ENCODE peak calls at places on chromosomes 11 and 22, in eight cellular contexts. I is pancreas; C is M059J; N is effector memory CD4-positive, alpha-beta T cell; V is Daoy; Q is AG20443; B is activated T-helper 1 cell treated with anti-CD3 and anti-CD28 coated beads, Interleukin-12 subunit alpha, Interleukin-12 subunit beta, Interleukin-2, Interleukin-4 antibody, amounts not matched to agents 30 ng/mL and 10 ng/mL and 1 ng/mL, durations not matched to agents 14 hours and 24 hours and 36 hours; Y is ACHN. F is an unnamed sample.

GRCh38 chr11:116879789-116880402 is 42.5 kb upstream of the APOA1 start:
- DNase-seq in I (no peak), C (peak), N (no peak), V (peak), Q (peak), B (no peak), Y (peak), F (peak)

GRCh38 chr11:66479741-66480115 is 506 bp upstream of the DPP3 start:
- DNase-seq in I (no peak), C (no peak), N (no peak), V (no peak), Q (no peak), B (no peak), Y (peak), F (no peak)

GRCh38 chr22:42083119-42083518 is 3.6 kb downstream of the SMDT1 start:
- DNase-seq in I (no peak), C (no peak), N (no peak), V (no peak), Q (no peak), B (no peak), Y (no peak), F (no peak)

GRCh38 chr22:17087176-17088131 is 2.7 kb downstream of the IL17RA start:
- DNase-seq in I (no peak), C (peak), N (peak), V (peak), Q (no peak), B (peak), Y (no peak), F (no peak)

GRCh38 chr11:24779791-24780190 is 282.9 kb downstream of the LUZP2 start:
- DNase-seq in I (no peak), C (no peak), N (no peak), V (no peak), Q (no peak), B (no peak), Y (no peak), F (no peak)

GRCh38 chr22:46229701-46230100 is 20.4 kb downstream of the CDPF1 start:
- DNase-seq in I (no peak), C (no peak), N (no peak), V (no peak), Q (peak), B (no peak), Y (no peak), F (peak)

GRCh38 chr22:50439314-50440250 is 35.3 kb downstream of the SBF1 start:
- DNase-seq in I (no peak), C (no peak), N (no peak), V (no peak), Q (no peak), B (no peak), Y (no peak), F (no peak)

GRCh38 chr11:1445741-1446445 is 40.7 kb downstream of the MOB2 start:
- DNase-seq in I (no peak), C (no peak), N (no peak), V (no peak), Q (no peak), B (no peak), Y (no peak), F (no peak)

GRCh38 chr11:93832780-93833179 is 17.6 kb downstream of the VSTM5 start:
- DNase-seq in I (no peak), C (no peak), N (no peak), V (no peak), Q (no peak), B (no peak), Y (no peak), F (no peak)

GRCh38 chr22:32480238-32480637 is 5.6 kb downstream of the FBXO7 start:
- DNase-seq in I (no peak), C (no peak), N (no peak), V (no peak), Q (no peak), B (no peak), Y (no peak), F (no peak)

GRCh38 chr22:39277135-39277607 is 32.4 kb upstream of the PDGFB start:
- DNase-seq in I (no peak), C (peak), N (no peak), V (peak), Q (no peak), B (no peak), Y (no peak), F (no peak)

GRCh38 chr11:95134491-95134890 is 44.8 kb downstream of the ENDOD1 start:
- DNase-seq in I (no peak), C (peak), N (no peak), V (peak), Q (peak), B (no peak), Y (peak), F (no peak)

GRCh38 chr11:78277314-78277994 is 88.7 kb downstream of the USP35 start:
- DNase-seq in I (peak), C (peak), N (no peak), V (no peak), Q (no peak), B (no peak), Y (no peak), F (peak)

GRCh38 chr11:24324211-24324610 is 172.6 kb upstream of the LUZP2 start:
- DNase-seq in I (no peak), C (peak), N (no peak), V (no peak), Q (no peak), B (no peak), Y (no peak), F (no peak)

GRCh38 chr22:29722587-29722986 is 2.8 kb downstream of the CABP7 start:
- DNase-seq in I (no peak), C (peak), N (no peak), V (no peak), Q (no peak), B (no peak), Y (no peak), F (no peak)

GRCh38 chr11:119030029-119030328 is 698 bp downstream of the SLC37A4 start:
- DNase-seq in I (no peak), C (no peak), N (no peak), V (no peak), Q (no peak), B (no peak), Y (no peak), F (no peak)

GRCh38 chr11:103798029-103798428 is 238.4 kb upstream of the DDI1 start:
- DNase-seq in I (no peak), C (peak), N (no peak), V (no peak), Q (peak), B (no peak), Y (no peak), F (no peak)

GRCh38 chr22:29755889-29756288 is 10.9 kb downstream of the ZMAT5 start:
- DNase-seq in I (no peak), C (no peak), N (no peak), V (no peak), Q (no peak), B (no peak), Y (no peak), F (no peak)

GRCh38 chr11:65274734-65275682 is 13.2 kb downstream of the POLA2 start:
- DNase-seq in I (no peak), C (peak), N (peak), V (peak), Q (peak), B (no peak), Y (peak), F (no peak)

GRCh38 chr11:77395460-77396175 is 78.3 kb downstream of the PAK1 start:
- DNase-seq in I (no peak), C (no peak), N (no peak), V (no peak), Q (no peak), B (no peak), Y (no peak), F (no peak)

GRCh38 chr11:45607995-45608394 is 57.4 kb downstream of the CHST1 start:
- DNase-seq in I (no peak), C (peak), N (no peak), V (peak), Q (no peak), B (no peak), Y (peak), F (peak)

GRCh38 chr22:24002849-24003248 is 2.4 kb downstream of the GSTT4 start:
- DNase-seq in I (no peak), C (no peak), N (no peak), V (no peak), Q (no peak), B (no peak), Y (no peak), F (no peak)

GRCh38 chr11:67442504-67443398 is 525 bp downstream of the CORO1B start:
- DNase-seq in I (peak), C (no peak), N (no peak), V (no peak), Q (peak), B (no peak), Y (no peak), F (no peak)

GRCh38 chr11:124174001-124174400 is 9.1 kb upstream of the OR10D3 start:
- DNase-seq in I (no peak), C (peak), N (no peak), V (peak), Q (peak), B (no peak), Y (peak), F (no peak)

GRCh38 chr11:6594142-6594768 is 9.2 kb downstream of the RRP8 start:
- DNase-seq in I (no peak), C (no peak), N (no peak), V (no peak), Q (no peak), B (no peak), Y (no peak), F (no peak)

GRCh38 chr22:20039683-20040325 is 18.9 kb downstream of the TANGO2 start:
- DNase-seq in I (no peak), C (no peak), N (no peak), V (no peak), Q (no peak), B (no peak), Y (no peak), F (no peak)

GRCh38 chr22:42342426-42343135 is 72.1 kb upstream of the TCF20 start:
- DNase-seq in I (no peak), C (no peak), N (no peak), V (no peak), Q (no peak), B (no peak), Y (no peak), F (no peak)

GRCh38 chr11:106087815-106088435 is 10.5 kb downstream of the AASDHPPT start:
- DNase-seq in I (peak), C (peak), N (peak), V (peak), Q (peak), B (no peak), Y (peak), F (no peak)